ENCODE peak calls at places on chromosomes 16 and 17, in seven cellular contexts. V is ovary, T is suprapubic skin, I is mammary epithelial cell, G is left ventricle myocardium inferior, N is PC-3, D is astrocyte. H is an unnamed sample. For H3K36me3, the result is how much of the 10 kb centered on the place peaks cover.

GRCh38 chr16:89883346-89884040 is 10.1 kb downstream of the TCF25 start:
- DNase-seq in V (no peak), D (no peak), G (no peak), N (no peak), I (no peak), T (no peak), H (no peak)

GRCh38 chr16:72597938-72598337 is 426.0 kb upstream of the PMFBP1 start:
- DNase-seq in I (no peak), V (no peak), D (no peak), G (no peak), N (no peak), T (no peak), H (no peak)

GRCh38 chr16:89316701-89317100 is 99.2 kb downstream of the ZNF778 start:
- DNase-seq in V (no peak), I (no peak), D (no peak), T (no peak), G (peak), N (no peak), H (no peak)

GRCh38 chr17:260031-260791 is 78.8 kb upstream of the DOC2B start:
- DNase-seq in T (peak), V (peak), I (no peak), D (no peak), N (no peak), G (no peak), H (no peak)

GRCh38 chr17:10295728-10296343 is 77.0 kb downstream of the MYH13 start:
- DNase-seq in N (peak), D (no peak), T (no peak), V (peak), I (peak), G (peak), H (no peak)

GRCh38 chr17:34647511-34647910 is 68.1 kb downstream of the TMEM132E start:
- DNase-seq in G (no peak), V (no peak), N (no peak), I (no peak), D (no peak), T (no peak), H (no peak)

GRCh38 chr17:48002208-48002919 is 31.5 kb downstream of the CDK5RAP3 start:
- DNase-seq in G (no peak), I (peak), T (no peak), D (peak), N (peak), V (no peak), H (peak)

GRCh38 chr16:87845807-87846619 is 23.3 kb downstream of the SLC7A5 start:
- DNase-seq in I (no peak), G (no peak), D (no peak), V (no peak), N (no peak), T (no peak), H (no peak)

GRCh38 chr16:1573301-1573700 is 38.6 kb downstream of the IFT140 start:
- DNase-seq in N (no peak), D (no peak), I (no peak), T (no peak), G (no peak), V (no peak), H (no peak)

GRCh38 chr16:26186221-26186620 is 494.5 kb downstream of the HS3ST4 start:
- DNase-seq in N (no peak), G (no peak), D (no peak), T (no peak), V (no peak), I (no peak), H (no peak)

GRCh38 chr17:44924107-44924544 is 8.8 kb upstream of the GFAP start:
- DNase-seq in N (no peak), T (no peak), D (no peak), V (no peak), I (no peak), G (no peak), H (no peak)

GRCh38 chr17:43905985-43906852 is 1.1 kb downstream of the MPP2 start:
- DNase-seq in I (no peak), G (peak), D (peak), T (peak), N (no peak), V (peak), H (no peak)

GRCh38 chr16:50246299-50247122 is 19.8 kb upstream of the ADCY7 start:
- DNase-seq in V (no peak), D (no peak), I (no peak), G (no peak), T (no peak), N (no peak), H (no peak)

GRCh38 chr16:29815793-29816693 is at the start of gene PAGR1:
- DNase-seq in D (peak), G (peak), T (peak), I (peak), N (peak), V (peak), H (peak)

GRCh38 chr17:48333034-48333491 is 97.0 kb downstream of the SKAP1 start:
- DNase-seq in T (no peak), V (no peak), I (peak), N (peak), D (no peak), G (no peak), H (no peak)

GRCh38 chr17:80848449-80849102 is 143.1 kb upstream of the CHMP6 start:
- DNase-seq in I (no peak), D (no peak), V (no peak), N (no peak), T (no peak), G (no peak), H (no peak)

GRCh38 chr16:71610936-71611871 is 14.8 kb upstream of the MARVELD3 start:
- DNase-seq in G (peak), N (peak), T (no peak), I (peak), D (peak), V (peak), H (no peak)

GRCh38 chr17:56891751-56892150 is 22.1 kb downstream of the TRIM25 start:
- DNase-seq in V (no peak), D (no peak), T (peak), N (no peak), I (no peak), G (peak), H (no peak)

GRCh38 chr17:2734939-2735338 is 14.5 kb downstream of the CCDC92B start:
- DNase-seq in D (no peak), G (no peak), T (no peak), I (no peak), N (no peak), V (no peak), H (no peak)

GRCh38 chr16:88070341-88070740 is 119.1 kb downstream of the BANP start:
- DNase-seq in D (no peak), I (no peak), T (no peak), G (no peak), N (no peak), V (no peak), H (no peak)

GRCh38 chr16:80824623-80825364 is 20.4 kb upstream of the CDYL2 start:
- DNase-seq in V (no peak), D (peak), I (peak), T (no peak), G (no peak), N (peak), H (peak)

GRCh38 chr17:45312477-45313418 is 4.1 kb downstream of the MAP3K14 start:
- DNase-seq in V (no peak), I (no peak), N (peak), D (no peak), T (no peak), G (no peak), H (no peak)

GRCh38 chr16:4488486-4488967 is 12.3 kb downstream of the HMOX2 start:
- DNase-seq in D (no peak), T (no peak), I (no peak), V (no peak), G (no peak), N (no peak), H (no peak)

GRCh38 chr17:16442594-16443389 is 27.4 kb downstream of the TRPV2 start:
- DNase-seq in T (no peak), G (no peak), V (no peak), I (no peak), D (no peak), N (peak), H (no peak)

GRCh38 chr17:694239-694638 is 20.4 kb downstream of the VPS53 start:
- DNase-seq in V (no peak), G (no peak), I (peak), N (peak), T (no peak), D (peak), H (peak)

GRCh38 chr17:15343749-15344148 is 2.4 kb upstream of the TEKT3 start:
- DNase-seq in T (no peak), G (no peak), V (no peak), D (peak), N (peak), I (peak), H (peak)

GRCh38 chr17:29760279-29760721 is 137.6 kb upstream of the CORO6 start:
- DNase-seq in G (no peak), T (no peak), V (no peak), N (peak), I (peak), D (peak), H (no peak)

GRCh38 chr17:77884019-77884418 is 74.5 kb upstream of the TNRC6C start:
- DNase-seq in I (no peak), D (peak), V (no peak), G (no peak), N (no peak), T (no peak), H (no peak)

GRCh38 chr16:3625911-3626732 is 14.7 kb upstream of the SLX4 start:
- DNase-seq in D (peak), T (peak), N (no peak), I (no peak), G (no peak), V (no peak), H (no peak)

GRCh38 chr16:29675811-29676643 is 3.0 kb upstream of the QPRT start:
- DNase-seq in V (no peak), I (peak), D (no peak), N (peak), T (no peak), G (no peak), H (no peak)

GRCh38 chr16:27242868-27243590 is 25.5 kb downstream of the NSMCE1 start:
- DNase-seq in I (no peak), D (peak), G (no peak), V (peak), N (peak), T (no peak), H (no peak)

GRCh38 chr17:15385305-15385704 is 43.9 kb upstream of the TEKT3 start:
- DNase-seq in G (no peak), V (no peak), N (peak), I (no peak), T (no peak), D (no peak), H (no peak)

DNA sequence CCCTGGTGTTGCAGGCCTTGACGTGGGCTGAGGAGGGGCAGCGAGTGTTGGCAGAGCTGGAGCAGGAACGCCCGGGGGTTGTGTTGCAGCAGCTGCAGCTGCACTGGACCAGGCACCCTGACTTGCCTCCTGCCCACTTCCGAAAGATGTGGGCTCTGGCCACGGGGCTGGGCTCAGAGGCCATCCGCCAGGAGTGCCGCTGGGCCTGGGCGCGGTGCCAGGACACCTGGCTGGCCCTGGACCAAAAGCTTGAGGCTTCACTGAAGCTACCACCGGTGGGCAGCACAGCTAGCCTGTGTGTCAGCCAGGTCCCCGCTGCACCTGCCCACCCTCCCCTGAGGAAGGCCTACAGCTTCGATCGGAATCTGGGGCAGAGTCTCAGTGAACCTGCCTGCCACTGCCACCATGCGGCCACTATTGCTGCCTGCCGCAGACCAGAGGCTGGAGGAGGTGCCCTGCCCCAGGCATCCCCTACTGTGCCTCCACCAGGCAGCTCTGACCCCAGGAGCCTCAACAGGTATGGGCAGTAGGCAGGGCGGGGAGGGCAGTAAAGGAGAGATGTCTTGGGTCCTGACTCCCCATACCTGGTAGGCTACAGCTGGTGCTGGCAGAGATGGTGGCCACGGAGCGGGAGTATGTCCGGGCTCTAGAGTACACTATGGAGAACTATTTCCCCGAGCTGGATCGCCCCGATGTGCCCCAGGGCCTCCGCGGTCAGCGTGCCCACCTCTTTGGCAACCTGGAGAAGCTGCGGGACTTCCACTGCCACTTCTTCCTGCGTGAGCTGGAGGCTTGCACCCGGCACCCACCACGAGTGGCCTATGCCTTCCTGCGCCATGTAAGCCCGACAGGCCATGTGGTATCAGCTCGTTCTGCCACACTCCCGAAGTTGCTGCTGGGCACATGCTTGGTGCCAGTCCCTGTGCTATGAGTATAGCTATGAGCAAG is 5.6 kb downstream of the PLEKHG4 start:
- DNase-seq in I (peak), N (peak), D (no peak), V (no peak), T (no peak), G (no peak), H (no peak)
- TF ChIP-seq CTCF in I (peak), N (peak), D (peak), V (no peak), T (no peak), G (peak), H (peak)

GRCh38 chr17:8250101-8250500 is 1.0 kb downstream of the PFAS start:
- DNase-seq in T (no peak), G (no peak), I (peak), D (no peak), V (no peak), N (peak), H (no peak)
- H3K4me3 ChIP-seq in T (no peak), G (peak), I (peak), D (peak), V (no peak), N (peak), H (no peak)

DNA sequence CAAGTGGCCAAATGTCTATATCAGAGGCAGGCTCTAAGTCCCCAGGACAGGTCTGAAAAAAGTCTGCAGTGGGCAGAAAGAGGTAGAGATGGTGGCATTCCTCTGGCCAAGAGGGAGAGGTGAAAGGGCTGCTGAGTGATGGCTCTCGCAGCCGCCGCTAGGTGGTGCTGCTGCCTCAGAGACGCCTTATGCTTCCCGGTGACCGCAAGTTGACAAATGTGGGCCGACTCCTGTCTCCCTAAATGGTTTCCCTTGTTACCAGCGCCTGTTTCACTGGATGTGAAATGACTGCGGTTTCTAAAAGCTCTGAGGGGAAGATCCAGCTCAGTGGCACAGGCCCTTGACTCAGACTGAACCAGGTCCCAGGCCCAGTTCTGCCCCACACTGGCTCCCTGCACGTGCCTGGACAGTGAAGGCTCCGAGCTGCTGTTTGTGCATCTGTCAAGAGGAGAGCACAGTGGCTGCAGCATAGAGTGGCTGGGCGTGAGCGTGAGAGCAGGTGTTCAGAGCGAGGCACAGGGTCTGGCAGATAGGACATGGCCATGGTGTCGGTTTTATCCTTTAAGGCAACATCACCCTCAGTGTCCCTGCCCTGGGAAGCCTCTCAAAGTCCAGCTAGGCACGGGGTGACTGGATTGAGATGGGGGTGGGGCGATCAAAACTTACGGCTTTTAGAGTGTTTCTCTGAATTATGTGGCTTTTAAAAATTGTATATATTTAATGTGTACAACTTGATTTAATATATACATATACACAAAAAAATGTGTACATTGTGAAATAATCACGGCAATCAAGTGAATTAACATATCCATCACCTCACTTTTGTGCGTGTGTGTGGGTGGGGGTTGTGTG is 19.9 kb downstream of the CLEC16A start:
- DNase-seq in T (peak), D (peak), G (peak), I (peak), V (peak), N (peak), H (no peak)
- H3K36me3 ChIP-seq in T (under half), D (under half), G (under half), I (under half), V (under half), N (under half), H (under half)

DNA sequence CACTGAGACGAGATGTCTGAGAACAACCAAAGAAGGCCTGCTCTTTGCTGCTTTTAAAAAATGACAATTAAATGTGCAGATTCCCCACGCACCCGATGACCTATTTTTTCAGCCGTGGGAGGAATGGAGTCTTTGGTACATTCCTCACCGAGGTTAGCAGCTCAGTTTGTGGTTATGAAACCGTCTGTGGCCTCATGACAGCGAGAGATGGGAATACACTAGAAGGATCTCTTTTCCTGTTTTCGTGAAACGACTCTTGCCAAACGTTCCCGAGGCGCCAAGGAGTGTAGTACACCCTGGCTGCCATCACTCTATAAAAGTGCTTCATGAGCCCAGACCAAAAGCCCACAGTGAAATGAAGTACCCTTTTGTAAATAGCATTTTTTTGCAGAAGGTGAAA is 87.8 kb downstream of the CRISPLD2 start:
- DNase-seq in V (peak), N (no peak), T (no peak), G (no peak), I (no peak), D (peak), H (peak)
- TF ChIP-seq CTCF in V (no peak), N (no peak), T (no peak), G (peak), I (no peak), D (no peak), H (no peak)

DNA sequence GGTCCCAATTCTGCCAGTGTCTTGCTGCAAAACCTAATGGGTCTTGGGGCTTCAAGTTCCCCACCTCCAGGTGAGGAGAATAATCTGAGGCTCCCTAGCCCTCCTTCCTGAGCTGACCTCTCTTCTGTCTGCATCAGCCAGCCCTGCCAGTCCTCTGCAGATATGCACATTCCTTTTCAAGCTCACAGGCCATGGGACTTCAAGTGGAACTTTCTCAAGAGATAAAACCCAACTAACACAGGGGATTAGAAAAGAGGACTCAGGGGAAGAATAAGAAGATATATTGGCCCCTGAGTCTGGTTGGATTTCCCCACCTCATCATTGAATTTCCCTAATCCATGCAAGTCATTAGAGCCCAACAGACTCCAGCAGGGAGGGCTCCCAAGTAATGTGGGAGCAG is 1.4 kb downstream of the KRT14 start:
- DNase-seq in I (peak), D (no peak), G (no peak), N (no peak), T (no peak), V (no peak), H (no peak)
- H3K4me3 ChIP-seq in I (peak), D (no peak), G (no peak), N (no peak), T (peak), V (no peak), H (no peak)

DNA sequence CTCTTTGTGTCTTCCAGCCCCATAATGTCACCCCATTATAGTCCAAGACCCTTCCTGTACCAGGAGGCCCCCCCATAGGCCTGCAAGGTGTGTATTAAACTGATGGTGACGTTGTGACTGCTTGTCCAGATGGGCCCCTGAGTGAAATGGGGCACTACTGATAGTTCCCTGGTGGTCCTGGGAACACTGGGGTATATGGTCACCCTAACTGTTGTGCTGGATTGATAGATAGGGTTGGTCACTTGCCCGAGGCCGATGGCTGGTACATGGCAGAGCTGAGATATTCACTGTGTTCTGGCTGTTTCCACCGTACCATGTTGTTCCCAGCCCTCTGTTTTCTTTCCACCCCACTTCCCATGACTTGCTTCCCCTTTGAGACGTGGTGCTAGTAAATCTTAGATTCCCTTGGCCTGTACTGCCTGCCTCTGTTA is 4.3 kb downstream of the CNP start:
- DNase-seq in D (no peak), I (no peak), T (no peak), V (no peak), N (no peak), G (no peak), H (no peak)
- H3K36me3 ChIP-seq in D (under half), I (under half), T (half or more), V (under half), N (under half), G (half or more), H (under half)

GRCh38 chr16:24580665-24581064 is 41.3 kb downstream of the RBBP6 start:
- DNase-seq in D (peak), I (peak), V (no peak), G (no peak), N (peak), T (no peak), H (no peak)
- TF ChIP-seq CTCF in D (peak), I (peak), V (no peak), G (peak), N (peak), T (no peak), H (peak)

GRCh38 chr17:49872776-49873377 is 25.0 kb upstream of the TAC4 start:
- DNase-seq in N (no peak), I (no peak), D (no peak), G (no peak), V (no peak), T (no peak), H (no peak)

GRCh38 chr17:49866882-49867413 is 19.1 kb upstream of the TAC4 start:
- DNase-seq in V (no peak), N (no peak), G (no peak), T (no peak), I (no peak), D (no peak), H (no peak)

GRCh38 chr17:49870298-49870697 is 22.4 kb upstream of the TAC4 start:
- DNase-seq in D (no peak), N (no peak), G (no peak), I (no peak), T (no peak), V (no peak), H (no peak)

GRCh38 chr17:49871211-49871610 is 23.3 kb upstream of the TAC4 start:
- DNase-seq in G (no peak), N (no peak), V (no peak), D (no peak), I (peak), T (no peak), H (no peak)

GRCh38 chr17:49869038-49869374 is 21.1 kb upstream of the TAC4 start:
- DNase-seq in N (no peak), T (no peak), I (no peak), D (no peak), V (no peak), G (no peak), H (no peak)
- H3K4me3 ChIP-seq in N (no peak), T (no peak), I (no peak), D (no peak), V (no peak), G (no peak), H (no peak)

GRCh38 chr17:72514321-72514861 is 393.6 kb downstream of the SOX9 start:
- DNase-seq in N (no peak), I (no peak), G (no peak), V (no peak), T (no peak), D (peak), H (no peak)
- H3K36me3 ChIP-seq in N (under half), I (under half), G (under half), V (under half), T (under half), D (under half), H (under half)

H was measured in BJ.